ENCODE peak calls at places on chromosomes 4 and X, in seven cellular contexts. One of them, this sample, is unnamed.

GRCh38 chr4:77818077-77818666 is 996 bp downstream of the CNOT6L start:
- DNase-seq in activated naive CD8-positive, alpha-beta T cell treated with anti-CD3 and anti-CD28 coated beads for 36 hours: peak
- DNase-seq in endothelial cell: peak
- DNase-seq in GM23248: peak
- DNase-seq in GM20000: peak
- DNase-seq in NCI-H526: peak
- DNase-seq in stimulated activated naive B cell treated with anti-CD40 and anti-IgM and Interleukin-4, amounts not matched to agents 10 μg/mL and 1 μg/mL and 100 μg/mL, for 72 hours: no peak
- DNase-seq in this sample: no peak

GRCh38 chr4:154032914-154033313 is 244.0 kb upstream of the SFRP2 start:
- DNase-seq in activated naive CD8-positive, alpha-beta T cell treated with anti-CD3 and anti-CD28 coated beads for 36 hours: no peak
- DNase-seq in endothelial cell: no peak
- DNase-seq in GM23248: no peak
- DNase-seq in GM20000: no peak
- DNase-seq in NCI-H526: no peak
- DNase-seq in stimulated activated naive B cell treated with anti-CD40 and anti-IgM and Interleukin-4, amounts not matched to agents 10 μg/mL and 1 μg/mL and 100 μg/mL, for 72 hours: no peak
- DNase-seq in this sample: no peak

GRCh38 chr4:2755821-2756690 is at the start of gene TNIP2:
- DNase-seq in activated naive CD8-positive, alpha-beta T cell treated with anti-CD3 and anti-CD28 coated beads for 36 hours: peak
- DNase-seq in endothelial cell: peak
- DNase-seq in GM23248: peak
- DNase-seq in GM20000: peak
- DNase-seq in NCI-H526: peak
- DNase-seq in stimulated activated naive B cell treated with anti-CD40 and anti-IgM and Interleukin-4, amounts not matched to agents 10 μg/mL and 1 μg/mL and 100 μg/mL, for 72 hours: peak
- DNase-seq in this sample: no peak

GRCh38 chr4:110449947-110450346 is 26.0 kb upstream of the ENPEP start:
- DNase-seq in activated naive CD8-positive, alpha-beta T cell treated with anti-CD3 and anti-CD28 coated beads for 36 hours: no peak
- DNase-seq in endothelial cell: no peak
- DNase-seq in GM23248: no peak
- DNase-seq in GM20000: no peak
- DNase-seq in NCI-H526: no peak
- DNase-seq in stimulated activated naive B cell treated with anti-CD40 and anti-IgM and Interleukin-4, amounts not matched to agents 10 μg/mL and 1 μg/mL and 100 μg/mL, for 72 hours: no peak
- DNase-seq in this sample: no peak

GRCh38 chrX:108735087-108735679 is 1.2 kb downstream of the IRS4 start:
- DNase-seq in activated naive CD8-positive, alpha-beta T cell treated with anti-CD3 and anti-CD28 coated beads for 36 hours: no peak
- DNase-seq in endothelial cell: no peak
- DNase-seq in GM23248: no peak
- DNase-seq in GM20000: peak
- DNase-seq in NCI-H526: peak
- DNase-seq in stimulated activated naive B cell treated with anti-CD40 and anti-IgM and Interleukin-4, amounts not matched to agents 10 μg/mL and 1 μg/mL and 100 μg/mL, for 72 hours: no peak
- DNase-seq in this sample: no peak

GRCh38 chr4:46258436-46258835 is 131.5 kb downstream of the GABRA2 start:
- DNase-seq in activated naive CD8-positive, alpha-beta T cell treated with anti-CD3 and anti-CD28 coated beads for 36 hours: no peak
- DNase-seq in endothelial cell: no peak
- DNase-seq in GM23248: no peak
- DNase-seq in GM20000: no peak
- DNase-seq in NCI-H526: no peak
- DNase-seq in stimulated activated naive B cell treated with anti-CD40 and anti-IgM and Interleukin-4, amounts not matched to agents 10 μg/mL and 1 μg/mL and 100 μg/mL, for 72 hours: no peak
- DNase-seq in this sample: no peak

GRCh38 chrX:122087353-122087752 is 1039.9 kb downstream of the GLUD2 start:
- DNase-seq in activated naive CD8-positive, alpha-beta T cell treated with anti-CD3 and anti-CD28 coated beads for 36 hours: no peak
- DNase-seq in endothelial cell: no peak
- DNase-seq in GM23248: no peak
- DNase-seq in GM20000: no peak
- DNase-seq in NCI-H526: no peak
- DNase-seq in stimulated activated naive B cell treated with anti-CD40 and anti-IgM and Interleukin-4, amounts not matched to agents 10 μg/mL and 1 μg/mL and 100 μg/mL, for 72 hours: no peak
- DNase-seq in this sample: no peak

GRCh38 chrX:41822917-41823316 is 98.9 kb downstream of the GPR82 start:
- DNase-seq in activated naive CD8-positive, alpha-beta T cell treated with anti-CD3 and anti-CD28 coated beads for 36 hours: no peak
- DNase-seq in endothelial cell: no peak
- DNase-seq in GM23248: no peak
- DNase-seq in GM20000: no peak
- DNase-seq in NCI-H526: no peak
- DNase-seq in stimulated activated naive B cell treated with anti-CD40 and anti-IgM and Interleukin-4, amounts not matched to agents 10 μg/mL and 1 μg/mL and 100 μg/mL, for 72 hours: no peak
- DNase-seq in this sample: no peak

GRCh38 chrX:97096385-97096784 is 212.7 kb downstream of the RPA4 start:
- DNase-seq in activated naive CD8-positive, alpha-beta T cell treated with anti-CD3 and anti-CD28 coated beads for 36 hours: no peak
- DNase-seq in endothelial cell: no peak
- DNase-seq in GM23248: no peak
- DNase-seq in GM20000: no peak
- DNase-seq in NCI-H526: no peak
- DNase-seq in stimulated activated naive B cell treated with anti-CD40 and anti-IgM and Interleukin-4, amounts not matched to agents 10 μg/mL and 1 μg/mL and 100 μg/mL, for 72 hours: no peak
- DNase-seq in this sample: no peak

GRCh38 chrX:2696698-2697215 is 5.7 kb downstream of the CD99 start:
- DNase-seq in activated naive CD8-positive, alpha-beta T cell treated with anti-CD3 and anti-CD28 coated beads for 36 hours: peak
- DNase-seq in endothelial cell: no peak
- DNase-seq in GM23248: peak
- DNase-seq in GM20000: peak
- DNase-seq in NCI-H526: no peak
- DNase-seq in stimulated activated naive B cell treated with anti-CD40 and anti-IgM and Interleukin-4, amounts not matched to agents 10 μg/mL and 1 μg/mL and 100 μg/mL, for 72 hours: peak
- DNase-seq in this sample: no peak

GRCh38 chrX:132173647-132174046 is 45.6 kb downstream of the RAP2C start:
- DNase-seq in activated naive CD8-positive, alpha-beta T cell treated with anti-CD3 and anti-CD28 coated beads for 36 hours: no peak
- DNase-seq in endothelial cell: no peak
- DNase-seq in GM23248: no peak
- DNase-seq in GM20000: no peak
- DNase-seq in NCI-H526: no peak
- DNase-seq in stimulated activated naive B cell treated with anti-CD40 and anti-IgM and Interleukin-4, amounts not matched to agents 10 μg/mL and 1 μg/mL and 100 μg/mL, for 72 hours: no peak
- DNase-seq in this sample: no peak

GRCh38 chr4:157045507-157046127 is 30.3 kb upstream of the GLRB start:
- DNase-seq in activated naive CD8-positive, alpha-beta T cell treated with anti-CD3 and anti-CD28 coated beads for 36 hours: no peak
- DNase-seq in endothelial cell: peak
- DNase-seq in GM23248: peak
- DNase-seq in GM20000: peak
- DNase-seq in NCI-H526: peak
- DNase-seq in stimulated activated naive B cell treated with anti-CD40 and anti-IgM and Interleukin-4, amounts not matched to agents 10 μg/mL and 1 μg/mL and 100 μg/mL, for 72 hours: no peak
- DNase-seq in this sample: no peak

GRCh38 chrX:40175416-40176255 is 77.9 kb upstream of the BCOR start:
- DNase-seq in activated naive CD8-positive, alpha-beta T cell treated with anti-CD3 and anti-CD28 coated beads for 36 hours: peak
- DNase-seq in endothelial cell: peak
- DNase-seq in GM23248: peak
- DNase-seq in GM20000: peak
- DNase-seq in NCI-H526: peak
- DNase-seq in stimulated activated naive B cell treated with anti-CD40 and anti-IgM and Interleukin-4, amounts not matched to agents 10 μg/mL and 1 μg/mL and 100 μg/mL, for 72 hours: peak
- DNase-seq in this sample: no peak

GRCh38 chrX:109839694-109840358 is 106.8 kb upstream of the ACSL4 start:
- DNase-seq in activated naive CD8-positive, alpha-beta T cell treated with anti-CD3 and anti-CD28 coated beads for 36 hours: no peak
- DNase-seq in endothelial cell: no peak
- DNase-seq in GM23248: peak
- DNase-seq in GM20000: no peak
- DNase-seq in NCI-H526: no peak
- DNase-seq in stimulated activated naive B cell treated with anti-CD40 and anti-IgM and Interleukin-4, amounts not matched to agents 10 μg/mL and 1 μg/mL and 100 μg/mL, for 72 hours: no peak
- DNase-seq in this sample: no peak

GRCh38 chrX:100928660-100929613 is at the start of gene XKRX:
- DNase-seq in activated naive CD8-positive, alpha-beta T cell treated with anti-CD3 and anti-CD28 coated beads for 36 hours: peak
- DNase-seq in endothelial cell: peak
- DNase-seq in GM23248: peak
- DNase-seq in GM20000: peak
- DNase-seq in NCI-H526: peak
- DNase-seq in stimulated activated naive B cell treated with anti-CD40 and anti-IgM and Interleukin-4, amounts not matched to agents 10 μg/mL and 1 μg/mL and 100 μg/mL, for 72 hours: peak
- DNase-seq in this sample: no peak

GRCh38 chrX:102560423-102561068 is 38.8 kb upstream of the ARMCX5 start:
- DNase-seq in activated naive CD8-positive, alpha-beta T cell treated with anti-CD3 and anti-CD28 coated beads for 36 hours: no peak
- DNase-seq in endothelial cell: no peak
- DNase-seq in GM23248: no peak
- DNase-seq in GM20000: no peak
- DNase-seq in NCI-H526: no peak
- DNase-seq in stimulated activated naive B cell treated with anti-CD40 and anti-IgM and Interleukin-4, amounts not matched to agents 10 μg/mL and 1 μg/mL and 100 μg/mL, for 72 hours: no peak
- DNase-seq in this sample: no peak

GRCh38 chr4:155899891-155900290 is 3.6 kb upstream of the TDO2 start:
- DNase-seq in activated naive CD8-positive, alpha-beta T cell treated with anti-CD3 and anti-CD28 coated beads for 36 hours: no peak
- DNase-seq in endothelial cell: no peak
- DNase-seq in GM23248: no peak
- DNase-seq in GM20000: no peak
- DNase-seq in NCI-H526: no peak
- DNase-seq in stimulated activated naive B cell treated with anti-CD40 and anti-IgM and Interleukin-4, amounts not matched to agents 10 μg/mL and 1 μg/mL and 100 μg/mL, for 72 hours: no peak
- DNase-seq in this sample: no peak

GRCh38 chr4:37601527-37601926 is 84.6 kb downstream of the RELL1 start:
- DNase-seq in activated naive CD8-positive, alpha-beta T cell treated with anti-CD3 and anti-CD28 coated beads for 36 hours: no peak
- DNase-seq in endothelial cell: no peak
- DNase-seq in GM23248: peak
- DNase-seq in GM20000: no peak
- DNase-seq in NCI-H526: no peak
- DNase-seq in stimulated activated naive B cell treated with anti-CD40 and anti-IgM and Interleukin-4, amounts not matched to agents 10 μg/mL and 1 μg/mL and 100 μg/mL, for 72 hours: no peak
- DNase-seq in this sample: no peak

GRCh38 chr4:53653484-53654053 is 62.3 kb upstream of the LNX1 start:
- DNase-seq in activated naive CD8-positive, alpha-beta T cell treated with anti-CD3 and anti-CD28 coated beads for 36 hours: no peak
- DNase-seq in endothelial cell: no peak
- DNase-seq in GM23248: peak
- DNase-seq in GM20000: no peak
- DNase-seq in NCI-H526: peak
- DNase-seq in stimulated activated naive B cell treated with anti-CD40 and anti-IgM and Interleukin-4, amounts not matched to agents 10 μg/mL and 1 μg/mL and 100 μg/mL, for 72 hours: peak
- DNase-seq in this sample: no peak

GRCh38 chr4:119971763-119972162 is 94.9 kb downstream of the MAD2L1 start:
- DNase-seq in activated naive CD8-positive, alpha-beta T cell treated with anti-CD3 and anti-CD28 coated beads for 36 hours: no peak
- DNase-seq in endothelial cell: no peak
- DNase-seq in GM23248: no peak
- DNase-seq in GM20000: no peak
- DNase-seq in NCI-H526: no peak
- DNase-seq in stimulated activated naive B cell treated with anti-CD40 and anti-IgM and Interleukin-4, amounts not matched to agents 10 μg/mL and 1 μg/mL and 100 μg/mL, for 72 hours: no peak
- DNase-seq in this sample: no peak

GRCh38 chrX:23870041-23870440 is 37.7 kb downstream of the APOO start:
- DNase-seq in activated naive CD8-positive, alpha-beta T cell treated with anti-CD3 and anti-CD28 coated beads for 36 hours: no peak
- DNase-seq in endothelial cell: no peak
- DNase-seq in GM23248: no peak
- DNase-seq in GM20000: no peak
- DNase-seq in NCI-H526: no peak
- DNase-seq in stimulated activated naive B cell treated with anti-CD40 and anti-IgM and Interleukin-4, amounts not matched to agents 10 μg/mL and 1 μg/mL and 100 μg/mL, for 72 hours: no peak
- DNase-seq in this sample: no peak

GRCh38 chr4:74969507-74970474 is 36.9 kb downstream of the PARM1 start:
- DNase-seq in activated naive CD8-positive, alpha-beta T cell treated with anti-CD3 and anti-CD28 coated beads for 36 hours: no peak
- DNase-seq in endothelial cell: no peak
- DNase-seq in GM23248: no peak
- DNase-seq in GM20000: no peak
- DNase-seq in NCI-H526: no peak
- DNase-seq in stimulated activated naive B cell treated with anti-CD40 and anti-IgM and Interleukin-4, amounts not matched to agents 10 μg/mL and 1 μg/mL and 100 μg/mL, for 72 hours: no peak
- DNase-seq in this sample: no peak

GRCh38 chr4:159363376-159363775 is 260.5 kb downstream of the RAPGEF2 start:
- DNase-seq in activated naive CD8-positive, alpha-beta T cell treated with anti-CD3 and anti-CD28 coated beads for 36 hours: no peak
- DNase-seq in endothelial cell: no peak
- DNase-seq in GM23248: peak
- DNase-seq in GM20000: no peak
- DNase-seq in NCI-H526: no peak
- DNase-seq in stimulated activated naive B cell treated with anti-CD40 and anti-IgM and Interleukin-4, amounts not matched to agents 10 μg/mL and 1 μg/mL and 100 μg/mL, for 72 hours: no peak
- DNase-seq in this sample: no peak